ENCODE peak calls at places on chromosomes 6 and 20, in eight cellular contexts. P is OCI-LY7, A is stomach, J is upper lobe of left lung, Y is tibial artery, Q is endodermal cell, S is psoas muscle, G is body of pancreas. U is an unnamed sample.

GRCh38 chr6:113050979-113051378 is 703.8 kb downstream of the RFPL4B start:
- DNase-seq in P (no peak), A (no peak), J (no peak), Y (no peak), Q (peak; percentile 76), S (no peak), G (no peak), U (no peak)

GRCh38 chr20:4109587-4109986 is 94.2 kb upstream of the RNF24 start:
- DNase-seq in P (no peak), A (no peak), J (no peak), Y (no peak), Q (no peak), S (no peak), G (no peak), U (no peak)

GRCh38 chr20:51310216-51310615 is 232.3 kb downstream of the NFATC2 start:
- DNase-seq in P (no peak), A (no peak), J (no peak), Y (no peak), Q (no peak), S (no peak), G (no peak), U (no peak)

GRCh38 chr6:31842056-31842455 is 14.5 kb downstream of the HSPA1B start:
- DNase-seq in P (peak; percentile 44), A (no peak), J (no peak), Y (no peak), Q (no peak), S (no peak), G (no peak), U (no peak)

GRCh38 chr6:63478751-63479150 is 93.5 kb upstream of the LOC128125822 start:
- DNase-seq in P (no peak), A (no peak), J (no peak), Y (no peak), Q (no peak), S (no peak), G (no peak), U (no peak)

GRCh38 chr6:105596284-105596755 is 193.4 kb upstream of the PREP start:
- DNase-seq in P (no peak), A (no peak), J (no peak), Y (no peak), Q (no peak), S (no peak), G (peak; percentile 10), U (no peak)

GRCh38 chr6:52139985-52140680 is 46.0 kb upstream of the IL17A start:
- DNase-seq in P (no peak), A (no peak), J (no peak), Y (no peak), Q (no peak), S (no peak), G (no peak), U (no peak)

GRCh38 chr20:52493177-52493711 is 301.7 kb upstream of the ZFP64 start:
- DNase-seq in P (no peak), A (no peak), J (no peak), Y (no peak), Q (no peak), S (no peak), G (peak; percentile 3), U (no peak)

GRCh38 chr6:137160763-137161162 is 12.7 kb downstream of the IL22RA2 start:
- DNase-seq in P (no peak), A (no peak), J (no peak), Y (no peak), Q (no peak), S (no peak), G (no peak), U (no peak)

GRCh38 chr6:149074832-149075258 is 242.7 kb upstream of the TAB2 start:
- DNase-seq in P (no peak), A (no peak), J (no peak), Y (no peak), Q (no peak), S (no peak), G (no peak), U (no peak)

GRCh38 chr6:97361286-97361685 is 78.3 kb upstream of the MMS22L start:
- DNase-seq in P (no peak), A (no peak), J (no peak), Y (no peak), Q (no peak), S (no peak), G (no peak), U (no peak)

GRCh38 chr6:43636312-43636667 is 650 bp downstream of the MAD2L1BP start:
- DNase-seq in P (peak; percentile 26), A (no peak), J (no peak), Y (no peak), Q (no peak), S (no peak), G (no peak), U (no peak)

GRCh38 chr20:1388706-1389483 is 4.0 kb downstream of the FKBP1A start:
- DNase-seq in P (no peak), A (no peak), J (no peak), Y (no peak), Q (no peak), S (no peak), G (no peak), U (no peak)

GRCh38 chr6:165825416-165825815 is 162.4 kb upstream of the PDE10A start:
- DNase-seq in P (no peak), A (no peak), J (no peak), Y (no peak), Q (no peak), S (no peak), G (no peak), U (no peak)

GRCh38 chr6:170049641-170050491 is 241.0 kb downstream of the DLL1 start:
- DNase-seq in P (no peak), A (peak; percentile 62), J (peak; percentile 81), Y (peak; percentile 75), Q (no peak), S (peak; percentile 89), G (peak; percentile 78), U (no peak)

GRCh38 chr20:56428881-56429280 is 16.8 kb downstream of the CASS4 start:
- DNase-seq in P (no peak), A (no peak), J (no peak), Y (peak; percentile 48), Q (peak; percentile 29), S (no peak), G (no peak), U (no peak)

GRCh38 chr6:163324928-163325784 is 89.4 kb upstream of the QKI start:
- DNase-seq in P (no peak), A (peak; percentile 52), J (no peak), Y (peak; percentile 80), Q (no peak), S (no peak), G (peak; percentile 33), U (no peak)

GRCh38 chr6:106421491-106421890 is 61.0 kb downstream of the CRYBG1 start:
- DNase-seq in P (no peak), A (no peak), J (no peak), Y (no peak), Q (no peak), S (no peak), G (no peak), U (no peak)

GRCh38 chr20:41889125-41889870 is 271.1 kb upstream of the CHD6 start:
- DNase-seq in P (peak; percentile 4), A (no peak), J (no peak), Y (no peak), Q (peak; percentile 64), S (no peak), G (no peak), U (peak; percentile 75)

GRCh38 chr6:34223964-34224940 is 12.4 kb upstream of the HMGA1 start:
- DNase-seq in P (peak; percentile 91), A (peak; percentile 95), J (peak; percentile 99), Y (peak; percentile 97), Q (peak; percentile 96), S (peak; percentile 93), G (peak; percentile 95), U (peak; percentile 97)

DNA sequence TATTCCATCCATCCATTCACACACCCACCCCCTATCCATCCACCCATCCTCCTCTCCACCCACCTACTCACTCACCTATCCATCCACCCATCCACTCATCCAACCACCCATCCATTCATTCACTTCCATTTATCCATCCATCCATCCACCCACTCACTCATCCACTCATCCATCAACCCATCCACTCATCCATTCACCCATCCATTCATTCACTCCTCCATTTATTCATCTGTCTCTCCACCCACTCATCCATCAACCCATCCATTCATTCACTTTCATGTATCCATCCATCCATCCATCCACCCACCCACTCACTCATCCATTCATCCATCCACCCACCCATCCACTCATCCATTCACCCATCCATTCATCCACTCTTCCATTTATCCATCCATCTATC is 84.1 kb downstream of the SRC start:
- DNase-seq in P (no peak), A (no peak), J (no peak), Y (no peak), Q (no peak), S (no peak), G (no peak), U (no peak)
- H3K27ac ChIP-seq in P (no peak overlapping the region), A (no peak overlapping the region), J (no peak overlapping the region), Y (no peak overlapping the region), Q (no peak overlapping the region), S (no peak overlapping the region), G (no peak overlapping the region), U (no peak overlapping the region)

DNA sequence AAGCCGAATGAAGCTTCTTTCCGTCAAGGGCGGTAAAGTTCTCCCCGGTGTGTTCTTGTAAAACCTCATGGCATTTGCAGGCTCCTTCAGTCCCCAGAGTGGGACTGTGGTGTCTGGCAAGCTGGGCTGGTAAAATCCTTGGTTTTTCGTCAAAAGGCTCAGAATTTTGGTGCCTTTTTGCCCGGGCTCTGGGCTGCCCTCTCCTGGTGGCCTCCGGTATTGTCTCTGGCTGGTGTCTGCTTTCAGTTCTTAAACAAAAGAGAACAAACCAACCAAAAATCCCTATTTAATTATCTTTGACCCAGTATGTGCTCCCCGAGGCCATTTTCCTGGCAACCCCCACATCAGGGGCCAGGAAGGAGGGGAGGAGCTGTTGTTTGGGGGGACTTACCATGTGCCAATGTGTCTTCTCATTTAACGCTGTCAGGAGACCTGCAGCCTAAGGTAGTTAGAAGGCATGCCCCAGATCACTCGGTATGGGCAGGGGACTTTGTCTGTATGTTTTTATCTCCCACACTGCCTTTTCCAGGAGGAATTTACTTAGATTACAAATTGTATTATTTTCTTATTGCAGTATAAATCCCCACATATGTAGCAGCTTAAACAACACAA is 11.1 kb downstream of the CDH4 start:
- DNase-seq in P (peak; percentile 9), A (no peak), J (no peak), Y (no peak), Q (peak; percentile 90), S (no peak), G (no peak), U (no peak)
- TF ChIP-seq CTCF in P (peak; percentile 93), A (peak; percentile 56), J (peak; percentile 49), Y (peak; percentile 36), Q (peak; percentile 95), S (peak; percentile 64), G (peak; percentile 71), U (peak; percentile 62)

GRCh38 chr20:8367679-8368078 is 235.6 kb downstream of the PLCB1 start:
- DNase-seq in P (no peak), A (no peak), J (no peak), Y (no peak), Q (no peak), S (no peak), G (no peak), U (no peak)
- H3K36me3 ChIP-seq in P (no peaks in the 10 kb centered on the region), A (no peaks in the 10 kb centered on the region), J (no peaks in the 10 kb centered on the region), Y (no peaks in the 10 kb centered on the region), Q (no peaks in the 10 kb centered on the region), S (no peaks in the 10 kb centered on the region), G (no peaks in the 10 kb centered on the region), U (no peaks in the 10 kb centered on the region)

DNA sequence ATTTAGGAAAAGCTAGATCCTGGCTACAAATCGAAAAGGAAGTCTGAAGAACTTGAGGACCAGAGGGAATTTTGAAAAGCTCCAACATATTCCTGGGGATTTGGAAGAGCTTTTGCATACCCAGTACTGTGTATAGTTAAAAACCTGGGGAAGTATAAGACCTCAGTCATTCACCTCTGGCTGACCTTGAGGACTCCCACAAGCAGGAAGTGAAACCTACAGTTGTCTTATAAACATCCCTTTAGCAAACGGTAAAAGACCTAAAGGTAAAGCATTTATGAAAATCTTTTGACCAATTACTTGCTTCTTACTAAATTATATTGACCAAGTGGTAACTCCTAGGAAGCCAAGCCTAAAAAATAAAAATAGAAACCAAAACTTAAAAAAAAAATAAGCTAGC is 175.0 kb downstream of the HAO1 start:
- DNase-seq in P (peak; percentile 90), A (no peak), J (no peak), Y (no peak), Q (no peak), S (no peak), G (no peak), U (no peak)
- H3K27ac ChIP-seq in P (peak overlapping the region; percentile 82), A (no peak overlapping the region), J (no peak overlapping the region), Y (no peak overlapping the region), Q (no peak overlapping the region), S (no peak overlapping the region), G (no peak overlapping the region), U (no peak overlapping the region)

U was measured in WERI-Rb-1.